ENCODE peak calls at places on chromosome X, in ten cellular contexts. F, I, Z, B, S, E, R, V, T and Q are unnamed samples.

GRCh38 chrX:8749697-8750096 is 17.8 kb upstream of the ANOS1 start:
- DNase-seq in B (no peak), E (no peak), S (no peak), I (no peak), R (no peak), V (no peak), Z (no peak), T (no peak), F (no peak), Q (no peak)

GRCh38 chrX:47483310-47484268 is 567 bp upstream of the ZNF41 start:
- DNase-seq in R (peak; percentile 53), I (no peak), T (no peak), F (peak; percentile 39), V (peak; percentile 30), Z (peak; percentile 44), E (peak; percentile 16), B (no peak), S (peak; percentile 25), Q (peak; percentile 39)

GRCh38 chrX:126164689-126165400 is 1.2 kb downstream of the DCAF12L2 start:
- DNase-seq in T (no peak), E (no peak), S (no peak), Z (no peak), V (no peak), I (no peak), F (no peak), B (no peak), R (peak; percentile 14), Q (no peak)

GRCh38 chrX:119728487-119728886 is 29.9 kb upstream of the SOWAHD start:
- DNase-seq in B (no peak), S (peak; percentile 55), E (no peak), R (no peak), F (no peak), Z (no peak), T (no peak), I (peak; percentile 38), V (no peak), Q (no peak)

GRCh38 chrX:132704769-132705168 is 215.9 kb upstream of the MBNL3 start:
- DNase-seq in S (no peak), R (no peak), I (peak; percentile 52), F (no peak), Z (no peak), B (no peak), E (no peak), T (no peak), V (no peak), Q (no peak)

GRCh38 chrX:114841051-114841450 is 176.4 kb downstream of the IL13RA2 start:
- DNase-seq in T (no peak), E (no peak), F (no peak), V (peak; percentile 0), B (no peak), Z (no peak), I (peak; percentile 25), R (no peak), S (peak; percentile 64), Q (no peak)

GRCh38 chrX:25202827-25203226 is 187.1 kb upstream of the ARX start:
- DNase-seq in B (no peak), Z (no peak), T (no peak), I (no peak), E (no peak), R (no peak), F (no peak), V (no peak), S (no peak), Q (no peak)

GRCh38 chrX:7083468-7084396 is 63.8 kb upstream of the STS start:
- DNase-seq in S (peak; percentile 89), V (peak; percentile 98), B (peak; percentile 72), I (peak; percentile 59), E (peak; percentile 38), T (no peak), R (no peak), F (peak; percentile 36), Z (no peak), Q (peak; percentile 72)

GRCh38 chrX:84186603-84187358 is 1.2 kb downstream of the RPS6KA6 start:
- DNase-seq in R (no peak), Z (no peak), S (peak; percentile 48), B (no peak), I (peak; percentile 49), T (no peak), E (peak; percentile 14), F (no peak), V (peak; percentile 5), Q (no peak)

GRCh38 chrX:120111611-120112010 is 4.1 kb downstream of the RHOXF1 start:
- DNase-seq in S (peak; percentile 41), R (no peak), I (no peak), T (no peak), V (no peak), B (no peak), F (no peak), Z (no peak), E (no peak), Q (no peak)

GRCh38 chrX:148024425-148025148 is 43.5 kb downstream of the FMR1NB start:
- DNase-seq in Z (no peak), E (no peak), B (no peak), F (no peak), T (no peak), I (no peak), S (no peak), R (no peak), V (no peak), Q (no peak)

GRCh38 chrX:12080265-12080664 is 58.0 kb upstream of the FRMPD4 start:
- DNase-seq in E (no peak), F (no peak), I (peak; percentile 52), T (no peak), R (no peak), B (peak; percentile 7), Z (no peak), S (peak; percentile 71), V (peak; percentile 55), Q (no peak)

GRCh38 chrX:23904096-23904495 is 3.6 kb downstream of the APOO start:
- DNase-seq in V (peak; percentile 40), B (no peak), I (peak; percentile 81), Z (no peak), E (no peak), R (no peak), F (no peak), T (no peak), S (peak; percentile 21), Q (peak; percentile 11)

GRCh38 chrX:153989971-153990655 is 17.6 kb downstream of the TMEM187 start:
- DNase-seq in F (no peak), I (no peak), B (no peak), V (no peak), Z (no peak), T (no peak), E (no peak), R (no peak), S (no peak), Q (no peak)

GRCh38 chrX:111444881-111445280 is 32.9 kb upstream of the DCX start:
- DNase-seq in E (no peak), T (no peak), I (peak; percentile 3), Z (no peak), V (no peak), R (no peak), S (no peak), B (no peak), F (no peak), Q (no peak)

GRCh38 chrX:65726708-65727107 is 59.3 kb downstream of the MSN start:
- DNase-seq in R (no peak), V (no peak), I (peak; percentile 7), E (no peak), S (no peak), T (no peak), Z (no peak), F (no peak), B (no peak), Q (no peak)

GRCh38 chrX:20361890-20362262 is 95.2 kb upstream of the RPS6KA3 start:
- DNase-seq in V (peak; percentile 75), S (peak; percentile 63), F (no peak), B (no peak), I (peak; percentile 90), R (no peak), Z (no peak), T (no peak), E (no peak), Q (no peak)

GRCh38 chrX:51802917-51803688 is 59.9 kb downstream of the GSPT2 start:
- DNase-seq in B (peak; percentile 11), I (peak; percentile 93), E (peak; percentile 69), R (peak; percentile 27), Z (peak; percentile 52), S (peak; percentile 62), F (peak; percentile 60), V (peak; percentile 67), T (peak; percentile 60), Q (peak; percentile 36)

GRCh38 chrX:39453847-39454645 is 643.7 kb downstream of the BCOR start:
- DNase-seq in V (no peak), B (no peak), T (no peak), Z (no peak), F (no peak), R (no peak), E (no peak), S (no peak), I (no peak), Q (no peak)

DNA sequence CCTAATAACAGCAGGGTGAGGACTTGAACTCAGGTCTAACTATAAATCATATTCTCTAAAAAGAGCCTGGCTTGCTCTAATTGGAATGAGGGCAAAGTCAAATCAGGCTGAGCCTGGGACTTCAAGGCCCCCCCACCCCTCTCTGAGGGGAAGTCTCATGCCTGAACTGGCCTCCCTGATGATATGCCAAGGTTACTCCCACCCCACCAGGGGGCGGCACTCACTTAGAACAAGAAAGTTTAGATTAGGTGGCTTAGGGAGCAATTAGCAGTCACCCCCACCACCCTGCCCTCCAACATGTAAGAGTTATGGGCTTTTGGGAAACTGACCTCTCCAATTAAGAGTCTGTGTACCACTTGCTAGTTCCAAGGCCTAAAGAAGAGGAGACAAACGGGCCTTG is 2.7 kb downstream of the FOXO4 start:
- DNase-seq in T (no peak), I (peak; percentile 56), S (peak; percentile 42), F (peak; percentile 55), Z (peak; percentile 67), E (peak; percentile 72), V (peak; percentile 23), B (no peak), R (peak; percentile 47), Q (no peak)
- H3K27ac ChIP-seq in T (no peak overlapping the region), I (no peak overlapping the region), S (no peak overlapping the region), F (no peak overlapping the region), Z (no peak overlapping the region), E (no peak overlapping the region), V (no peak overlapping the region), B (no peak overlapping the region), R (no peak overlapping the region), Q (no peak overlapping the region)

GRCh38 chrX:14673764-14674163 is 144.4 kb downstream of the GLRA2 start:
- DNase-seq in I (peak; percentile 60), E (peak; percentile 25), R (no peak), V (peak; percentile 91), Z (no peak), F (no peak), T (no peak), B (peak; percentile 65), S (peak; percentile 96), Q (peak; percentile 50)
- H3K27ac ChIP-seq in I (no peak overlapping the region), E (no peak overlapping the region), R (no peak overlapping the region), V (no peak overlapping the region), Z (no peak overlapping the region), F (no peak overlapping the region), T (no peak overlapping the region), B (no peak overlapping the region), S (peak overlapping the region; percentile 95), Q (no peak overlapping the region)

GRCh38 chrX:74249963-74250362 is 54.0 kb upstream of the ZCCHC13 start:
- DNase-seq in E (no peak), I (peak; percentile 97), S (no peak), B (no peak), R (no peak), V (no peak), F (no peak), Z (no peak), T (no peak), Q (peak; percentile 20)
- H3K27ac ChIP-seq in E (peak overlapping the region; percentile 72), I (no peak overlapping the region), S (no peak overlapping the region), B (no peak overlapping the region), R (no peak overlapping the region), V (peak overlapping the region; percentile 55), F (peak overlapping the region; percentile 80), Z (no peak overlapping the region), T (no peak overlapping the region), Q (peak overlapping the region; percentile 79)

GRCh38 chrX:5306654-5307121 is 922.0 kb downstream of the NLGN4X start:
- DNase-seq in V (no peak), S (no peak), E (no peak), R (no peak), F (no peak), Z (no peak), T (no peak), B (no peak), I (peak; percentile 14), Q (no peak)
- H3K27ac ChIP-seq in V (no peak overlapping the region), S (no peak overlapping the region), E (no peak overlapping the region), R (no peak overlapping the region), F (no peak overlapping the region), Z (no peak overlapping the region), T (no peak overlapping the region), B (no peak overlapping the region), I (no peak overlapping the region), Q (no peak overlapping the region)